ENCODE peak calls at places on chromosomes 3 and 15, in seven cellular contexts. One of them, this sample, is unnamed.

GRCh38 chr15:29756358-29757267 is 65.7 kb downstream of the TJP1 start:
- DNase-seq in OCI-LY7: no peak
- DNase-seq in neural progenitor cell: no peak
- DNase-seq in PC-3: no peak
- DNase-seq in GM23338: no peak
- DNase-seq in HCT116: no peak
- DNase-seq in SK-N-SH: no peak
- DNase-seq in this sample: no peak

GRCh38 chr3:30492581-30493192 is 113.7 kb upstream of the TGFBR2 start:
- DNase-seq in OCI-LY7: no peak
- DNase-seq in neural progenitor cell: no peak
- DNase-seq in PC-3: peak
- DNase-seq in GM23338: peak
- DNase-seq in HCT116: no peak
- DNase-seq in SK-N-SH: no peak
- DNase-seq in this sample: no peak

GRCh38 chr15:77857419-77857818 is 220.1 kb downstream of the TBC1D2B start:
- DNase-seq in OCI-LY7: no peak
- DNase-seq in neural progenitor cell: no peak
- DNase-seq in PC-3: no peak
- DNase-seq in GM23338: no peak
- DNase-seq in HCT116: no peak
- DNase-seq in SK-N-SH: no peak
- DNase-seq in this sample: no peak

GRCh38 chr15:66220587-66220986 is 33.0 kb downstream of the MEGF11 start:
- DNase-seq in OCI-LY7: no peak
- DNase-seq in neural progenitor cell: no peak
- DNase-seq in PC-3: no peak
- DNase-seq in GM23338: no peak
- DNase-seq in HCT116: no peak
- DNase-seq in SK-N-SH: no peak
- DNase-seq in this sample: no peak

GRCh38 chr3:167649731-167650130 is 4.0 kb downstream of the WDR49 start:
- DNase-seq in OCI-LY7: no peak
- DNase-seq in neural progenitor cell: no peak
- DNase-seq in PC-3: no peak
- DNase-seq in GM23338: no peak
- DNase-seq in HCT116: no peak
- DNase-seq in SK-N-SH: no peak
- DNase-seq in this sample: no peak

GRCh38 chr15:66955871-66956585 is 109.4 kb upstream of the SMAD3 start:
- DNase-seq in OCI-LY7: no peak
- DNase-seq in neural progenitor cell: no peak
- DNase-seq in PC-3: peak
- DNase-seq in GM23338: no peak
- DNase-seq in HCT116: peak
- DNase-seq in SK-N-SH: no peak
- DNase-seq in this sample: no peak

GRCh38 chr3:187679638-187680396 is 9.6 kb upstream of the SST start:
- DNase-seq in OCI-LY7: peak
- DNase-seq in neural progenitor cell: peak
- DNase-seq in PC-3: peak
- DNase-seq in GM23338: peak
- DNase-seq in HCT116: peak
- DNase-seq in SK-N-SH: peak
- DNase-seq in this sample: peak

GRCh38 chr15:62534996-62535395 is 369.9 kb upstream of the C2CD4B start:
- DNase-seq in OCI-LY7: no peak
- DNase-seq in neural progenitor cell: no peak
- DNase-seq in PC-3: no peak
- DNase-seq in GM23338: no peak
- DNase-seq in HCT116: no peak
- DNase-seq in SK-N-SH: no peak
- DNase-seq in this sample: no peak

GRCh38 chr3:182094321-182094720 is 382.6 kb downstream of the SOX2 start:
- DNase-seq in OCI-LY7: no peak
- DNase-seq in neural progenitor cell: no peak
- DNase-seq in PC-3: no peak
- DNase-seq in GM23338: no peak
- DNase-seq in HCT116: no peak
- DNase-seq in SK-N-SH: no peak
- DNase-seq in this sample: no peak

GRCh38 chr3:147813256-147813655 is 404.1 kb downstream of the ZIC1 start:
- DNase-seq in OCI-LY7: no peak
- DNase-seq in neural progenitor cell: no peak
- DNase-seq in PC-3: no peak
- DNase-seq in GM23338: no peak
- DNase-seq in HCT116: no peak
- DNase-seq in SK-N-SH: no peak
- DNase-seq in this sample: no peak
- TF ChIP-seq EZH2phosphoT487 in OCI-LY7: no peak
- TF ChIP-seq EZH2phosphoT487 in neural progenitor cell: no peak
- TF ChIP-seq EZH2phosphoT487 in PC-3: no peak
- TF ChIP-seq EZH2phosphoT487 in GM23338: no peak
- TF ChIP-seq EZH2phosphoT487 in HCT116: no peak
- TF ChIP-seq EZH2phosphoT487 in SK-N-SH: no peak
- TF ChIP-seq EZH2phosphoT487 in this sample: no peak

GRCh38 chr3:193870376-193871092 is 265.4 kb upstream of the HES1 start:
- DNase-seq in OCI-LY7: no peak
- DNase-seq in neural progenitor cell: no peak
- DNase-seq in PC-3: peak
- DNase-seq in GM23338: peak
- DNase-seq in HCT116: no peak
- DNase-seq in SK-N-SH: no peak
- DNase-seq in this sample: peak

GRCh38 chr3:193868590-193868989 is 267.4 kb upstream of the HES1 start:
- DNase-seq in OCI-LY7: peak
- DNase-seq in neural progenitor cell: no peak
- DNase-seq in PC-3: no peak
- DNase-seq in GM23338: no peak
- DNase-seq in HCT116: no peak
- DNase-seq in SK-N-SH: no peak
- DNase-seq in this sample: no peak

GRCh38 chr3:193872265-193872753 is 263.6 kb upstream of the HES1 start:
- DNase-seq in OCI-LY7: peak
- DNase-seq in neural progenitor cell: no peak
- DNase-seq in PC-3: peak
- DNase-seq in GM23338: no peak
- DNase-seq in HCT116: peak
- DNase-seq in SK-N-SH: peak
- DNase-seq in this sample: peak

GRCh38 chr3:193871093-193871485 is 264.9 kb upstream of the HES1 start:
- DNase-seq in OCI-LY7: no peak
- DNase-seq in neural progenitor cell: no peak
- DNase-seq in PC-3: no peak
- DNase-seq in GM23338: no peak
- DNase-seq in HCT116: no peak
- DNase-seq in SK-N-SH: peak
- DNase-seq in this sample: no peak

GRCh38 chr3:193869221-193870201 is 266.4 kb upstream of the HES1 start:
- DNase-seq in OCI-LY7: no peak
- DNase-seq in neural progenitor cell: peak
- DNase-seq in PC-3: peak
- DNase-seq in GM23338: peak
- DNase-seq in HCT116: peak
- DNase-seq in SK-N-SH: peak
- DNase-seq in this sample: peak
- TF ChIP-seq EZH2phosphoT487 in OCI-LY7: no peak
- TF ChIP-seq EZH2phosphoT487 in neural progenitor cell: peak
- TF ChIP-seq EZH2phosphoT487 in PC-3: no peak
- TF ChIP-seq EZH2phosphoT487 in GM23338: no peak
- TF ChIP-seq EZH2phosphoT487 in HCT116: no peak
- TF ChIP-seq EZH2phosphoT487 in SK-N-SH: no peak
- TF ChIP-seq EZH2phosphoT487 in this sample: no peak

DNA sequence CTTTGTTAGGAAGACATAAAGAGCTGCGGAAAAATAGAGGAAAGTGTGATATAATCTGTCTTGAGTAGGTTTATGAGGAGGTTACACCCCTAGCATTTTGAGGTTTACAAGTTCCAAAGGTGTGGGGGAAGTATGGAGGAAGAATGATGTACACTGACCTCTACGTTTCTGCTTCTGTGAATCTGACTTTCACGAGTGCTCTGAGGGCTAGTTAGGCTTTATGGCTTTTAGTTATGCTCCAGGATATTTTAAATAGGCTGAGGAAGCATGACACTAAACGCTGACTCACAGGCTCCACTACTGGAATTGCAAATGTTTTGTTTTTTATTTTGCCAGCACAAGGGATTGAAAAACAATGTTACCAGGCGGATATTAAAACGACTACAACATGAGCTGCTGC is 46.4 kb upstream of the UTS2B start:
- DNase-seq in OCI-LY7: no peak
- DNase-seq in neural progenitor cell: no peak
- DNase-seq in PC-3: peak
- DNase-seq in GM23338: no peak
- DNase-seq in HCT116: no peak
- DNase-seq in SK-N-SH: no peak
- DNase-seq in this sample: peak
- TF ChIP-seq EZH2phosphoT487 in OCI-LY7: no peak
- TF ChIP-seq EZH2phosphoT487 in neural progenitor cell: no peak
- TF ChIP-seq EZH2phosphoT487 in PC-3: no peak
- TF ChIP-seq EZH2phosphoT487 in GM23338: no peak
- TF ChIP-seq EZH2phosphoT487 in HCT116: no peak
- TF ChIP-seq EZH2phosphoT487 in SK-N-SH: no peak
- TF ChIP-seq EZH2phosphoT487 in this sample: no peak

DNA sequence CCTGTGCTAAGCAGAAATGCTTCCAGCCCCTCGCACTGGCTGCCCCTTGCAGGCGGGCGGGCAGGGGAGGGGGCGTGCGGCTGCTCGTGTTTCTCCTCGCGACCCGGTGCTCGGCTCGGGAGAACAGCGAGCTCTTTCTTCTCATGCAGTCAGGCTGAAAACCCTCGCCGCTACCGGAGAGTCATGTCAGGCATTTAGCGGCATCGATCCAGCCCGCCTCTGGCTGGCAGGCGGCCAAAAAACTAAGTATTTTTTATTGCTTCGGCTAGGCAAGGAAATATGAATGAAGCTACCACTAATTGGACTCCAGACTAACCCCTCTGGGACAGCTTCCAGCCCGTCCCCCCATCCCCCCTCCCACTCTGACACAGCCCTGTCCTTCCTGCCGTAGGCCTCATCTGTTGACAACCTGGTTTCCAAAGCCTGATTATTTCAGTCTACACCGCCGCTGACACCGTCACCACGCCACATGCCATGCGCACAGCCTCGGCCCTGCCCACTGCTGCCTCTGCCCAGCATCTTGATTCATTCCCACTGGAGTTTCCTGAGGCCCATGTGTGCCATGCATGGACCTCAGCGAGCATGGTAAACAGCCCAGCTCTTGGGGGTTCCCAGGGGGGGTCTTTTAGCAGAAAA is 35.3 kb downstream of the TLE3 start:
- DNase-seq in OCI-LY7: no peak
- DNase-seq in neural progenitor cell: peak
- DNase-seq in PC-3: peak
- DNase-seq in GM23338: no peak
- DNase-seq in HCT116: no peak
- DNase-seq in SK-N-SH: peak
- DNase-seq in this sample: peak
- TF ChIP-seq EZH2phosphoT487 in OCI-LY7: no peak
- TF ChIP-seq EZH2phosphoT487 in neural progenitor cell: no peak
- TF ChIP-seq EZH2phosphoT487 in PC-3: no peak
- TF ChIP-seq EZH2phosphoT487 in GM23338: no peak
- TF ChIP-seq EZH2phosphoT487 in HCT116: no peak
- TF ChIP-seq EZH2phosphoT487 in SK-N-SH: no peak
- TF ChIP-seq EZH2phosphoT487 in this sample: no peak

GRCh38 chr15:80710635-80711553 is 15.8 kb downstream of the ABHD17C start:
- DNase-seq in OCI-LY7: no peak
- DNase-seq in neural progenitor cell: no peak
- DNase-seq in PC-3: peak
- DNase-seq in GM23338: no peak
- DNase-seq in HCT116: no peak
- DNase-seq in SK-N-SH: no peak
- DNase-seq in this sample: no peak
- TF ChIP-seq EZH2phosphoT487 in OCI-LY7: no peak
- TF ChIP-seq EZH2phosphoT487 in neural progenitor cell: no peak
- TF ChIP-seq EZH2phosphoT487 in PC-3: no peak
- TF ChIP-seq EZH2phosphoT487 in GM23338: no peak
- TF ChIP-seq EZH2phosphoT487 in HCT116: no peak
- TF ChIP-seq EZH2phosphoT487 in SK-N-SH: no peak
- TF ChIP-seq EZH2phosphoT487 in this sample: no peak

GRCh38 chr3:25913179-25913578 is 123.3 kb downstream of the OXSM start:
- DNase-seq in OCI-LY7: no peak
- DNase-seq in neural progenitor cell: no peak
- DNase-seq in PC-3: no peak
- DNase-seq in GM23338: no peak
- DNase-seq in HCT116: no peak
- DNase-seq in SK-N-SH: no peak
- DNase-seq in this sample: no peak
- TF ChIP-seq EZH2phosphoT487 in OCI-LY7: no peak
- TF ChIP-seq EZH2phosphoT487 in neural progenitor cell: no peak
- TF ChIP-seq EZH2phosphoT487 in PC-3: no peak
- TF ChIP-seq EZH2phosphoT487 in GM23338: no peak
- TF ChIP-seq EZH2phosphoT487 in HCT116: no peak
- TF ChIP-seq EZH2phosphoT487 in SK-N-SH: no peak
- TF ChIP-seq EZH2phosphoT487 in this sample: no peak

GRCh38 chr3:183328823-183329222 is 75.8 kb downstream of the B3GNT5 start:
- DNase-seq in OCI-LY7: no peak
- DNase-seq in neural progenitor cell: no peak
- DNase-seq in PC-3: peak
- DNase-seq in GM23338: no peak
- DNase-seq in HCT116: no peak
- DNase-seq in SK-N-SH: no peak
- DNase-seq in this sample: no peak

GRCh38 chr3:183329543-183329942 is 76.5 kb downstream of the B3GNT5 start:
- DNase-seq in OCI-LY7: no peak
- DNase-seq in neural progenitor cell: no peak
- DNase-seq in PC-3: no peak
- DNase-seq in GM23338: no peak
- DNase-seq in HCT116: no peak
- DNase-seq in SK-N-SH: no peak
- DNase-seq in this sample: no peak

GRCh38 chr3:183328164-183328563 is 75.1 kb downstream of the B3GNT5 start:
- DNase-seq in OCI-LY7: no peak
- DNase-seq in neural progenitor cell: no peak
- DNase-seq in PC-3: no peak
- DNase-seq in GM23338: no peak
- DNase-seq in HCT116: no peak
- DNase-seq in SK-N-SH: no peak
- DNase-seq in this sample: no peak

GRCh38 chr3:183324083-183324482 is 71.0 kb downstream of the B3GNT5 start:
- DNase-seq in OCI-LY7: no peak
- DNase-seq in neural progenitor cell: no peak
- DNase-seq in PC-3: peak
- DNase-seq in GM23338: no peak
- DNase-seq in HCT116: no peak
- DNase-seq in SK-N-SH: no peak
- DNase-seq in this sample: no peak

DNA sequence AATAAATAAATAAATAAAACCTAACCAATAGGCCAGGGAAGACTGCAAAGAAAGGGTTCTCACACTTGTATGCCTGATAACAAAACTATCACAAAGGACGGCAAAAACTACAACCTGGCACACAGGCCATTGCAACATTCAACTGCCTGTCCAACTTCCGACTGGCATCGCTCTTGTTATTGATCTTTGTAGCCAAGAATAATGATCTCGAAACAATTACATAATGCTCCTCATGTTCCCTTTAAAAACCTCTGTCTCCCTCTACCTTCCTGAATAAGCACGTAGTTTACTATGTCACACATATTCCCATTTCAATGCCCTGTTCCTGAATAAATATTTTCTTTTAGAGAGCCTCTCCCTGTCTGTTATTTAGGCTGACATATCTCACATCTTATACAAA is 74.3 kb downstream of the B3GNT5 start:
- DNase-seq in OCI-LY7: no peak
- DNase-seq in neural progenitor cell: no peak
- DNase-seq in PC-3: no peak
- DNase-seq in GM23338: no peak
- DNase-seq in HCT116: no peak
- DNase-seq in SK-N-SH: no peak
- DNase-seq in this sample: no peak
- TF ChIP-seq EZH2phosphoT487 in OCI-LY7: no peak
- TF ChIP-seq EZH2phosphoT487 in neural progenitor cell: no peak
- TF ChIP-seq EZH2phosphoT487 in PC-3: no peak
- TF ChIP-seq EZH2phosphoT487 in GM23338: no peak
- TF ChIP-seq EZH2phosphoT487 in HCT116: no peak
- TF ChIP-seq EZH2phosphoT487 in SK-N-SH: no peak
- TF ChIP-seq EZH2phosphoT487 in this sample: no peak

This sample was measured in hepatocyte.